ENCODE peak calls at places on chromosomes 2 and 18, in ten cellular contexts. One of them, this sample, is unnamed.

GRCh38 chr2:175432021-175432420 is 250.5 kb upstream of the ATP5MC3 start:
- DNase-seq in PC-3: no peak
- DNase-seq in Caco-2: no peak
- DNase-seq in lower leg skin: no peak
- DNase-seq in CD4-positive, alpha-beta T cell: no peak
- DNase-seq in GM12878: no peak
- DNase-seq in HFF-Myc: no peak
- DNase-seq in cardiac muscle cell: no peak
- DNase-seq in mammary epithelial cell: no peak
- DNase-seq in natural killer cell: no peak
- DNase-seq in this sample: no peak

GRCh38 chr2:39138837-39139211 is 18.0 kb upstream of the SOS1 start:
- DNase-seq in HFF-Myc: no peak
- DNase-seq in cardiac muscle cell: no peak
- DNase-seq in PC-3: no peak
- DNase-seq in lower leg skin: no peak
- DNase-seq in GM12878: no peak
- DNase-seq in Caco-2: no peak
- DNase-seq in CD4-positive, alpha-beta T cell: no peak
- DNase-seq in mammary epithelial cell: no peak
- DNase-seq in natural killer cell: no peak
- DNase-seq in this sample: no peak

GRCh38 chr2:121429119-121429903 is 101.4 kb upstream of the RNU4ATAC start:
- DNase-seq in Caco-2: peak
- DNase-seq in mammary epithelial cell: no peak
- DNase-seq in natural killer cell: no peak
- DNase-seq in lower leg skin: no peak
- DNase-seq in GM12878: no peak
- DNase-seq in PC-3: no peak
- DNase-seq in cardiac muscle cell: peak
- DNase-seq in HFF-Myc: peak
- DNase-seq in CD4-positive, alpha-beta T cell: no peak
- DNase-seq in this sample: no peak

GRCh38 chr18:36805105-36805504 is 23.7 kb downstream of the TPGS2 start:
- DNase-seq in mammary epithelial cell: no peak
- DNase-seq in GM12878: no peak
- DNase-seq in natural killer cell: no peak
- DNase-seq in cardiac muscle cell: no peak
- DNase-seq in Caco-2: no peak
- DNase-seq in CD4-positive, alpha-beta T cell: no peak
- DNase-seq in PC-3: no peak
- DNase-seq in lower leg skin: no peak
- DNase-seq in HFF-Myc: no peak
- DNase-seq in this sample: no peak

GRCh38 chr2:238083919-238084318 is 16.2 kb upstream of the ESPNL start:
- DNase-seq in cardiac muscle cell: no peak
- DNase-seq in GM12878: no peak
- DNase-seq in Caco-2: no peak
- DNase-seq in lower leg skin: no peak
- DNase-seq in natural killer cell: no peak
- DNase-seq in mammary epithelial cell: no peak
- DNase-seq in CD4-positive, alpha-beta T cell: no peak
- DNase-seq in HFF-Myc: no peak
- DNase-seq in PC-3: no peak
- DNase-seq in this sample: no peak

GRCh38 chr18:76722224-76723061 is 99.9 kb upstream of the ZNF236 start:
- DNase-seq in lower leg skin: no peak
- DNase-seq in PC-3: no peak
- DNase-seq in HFF-Myc: no peak
- DNase-seq in GM12878: no peak
- DNase-seq in CD4-positive, alpha-beta T cell: no peak
- DNase-seq in cardiac muscle cell: no peak
- DNase-seq in natural killer cell: no peak
- DNase-seq in Caco-2: no peak
- DNase-seq in mammary epithelial cell: no peak
- DNase-seq in this sample: no peak

GRCh38 chr2:226560325-226560724 is 239.3 kb downstream of the IRS1 start:
- DNase-seq in mammary epithelial cell: no peak
- DNase-seq in PC-3: no peak
- DNase-seq in HFF-Myc: no peak
- DNase-seq in Caco-2: no peak
- DNase-seq in cardiac muscle cell: no peak
- DNase-seq in CD4-positive, alpha-beta T cell: no peak
- DNase-seq in lower leg skin: no peak
- DNase-seq in GM12878: no peak
- DNase-seq in natural killer cell: no peak
- DNase-seq in this sample: no peak

GRCh38 chr2:24123212-24124002 is at the start of the genes FAM228B and PFN4:
- DNase-seq in Caco-2: peak
- DNase-seq in PC-3: peak
- DNase-seq in mammary epithelial cell: peak
- DNase-seq in natural killer cell: peak
- DNase-seq in HFF-Myc: no peak
- DNase-seq in CD4-positive, alpha-beta T cell: peak
- DNase-seq in GM12878: peak
- DNase-seq in cardiac muscle cell: peak
- DNase-seq in lower leg skin: peak
- DNase-seq in this sample: peak

GRCh38 chr2:54084600-54084999 is 30.8 kb upstream of the ACYP2 start:
- DNase-seq in CD4-positive, alpha-beta T cell: no peak
- DNase-seq in Caco-2: no peak
- DNase-seq in GM12878: no peak
- DNase-seq in lower leg skin: no peak
- DNase-seq in PC-3: peak
- DNase-seq in HFF-Myc: no peak
- DNase-seq in natural killer cell: no peak
- DNase-seq in mammary epithelial cell: peak
- DNase-seq in cardiac muscle cell: peak
- DNase-seq in this sample: no peak

GRCh38 chr2:127619191-127619590 is 26.8 kb upstream of the GPR17 start:
- DNase-seq in cardiac muscle cell: no peak
- DNase-seq in PC-3: no peak
- DNase-seq in mammary epithelial cell: no peak
- DNase-seq in Caco-2: peak
- DNase-seq in natural killer cell: no peak
- DNase-seq in HFF-Myc: no peak
- DNase-seq in CD4-positive, alpha-beta T cell: no peak
- DNase-seq in lower leg skin: no peak
- DNase-seq in GM12878: no peak
- DNase-seq in this sample: no peak

GRCh38 chr2:116696903-116697302 is 1117.6 kb upstream of the DDX18 start:
- DNase-seq in Caco-2: no peak
- DNase-seq in PC-3: no peak
- DNase-seq in lower leg skin: no peak
- DNase-seq in GM12878: no peak
- DNase-seq in CD4-positive, alpha-beta T cell: no peak
- DNase-seq in HFF-Myc: no peak
- DNase-seq in natural killer cell: no peak
- DNase-seq in mammary epithelial cell: no peak
- DNase-seq in cardiac muscle cell: no peak
- DNase-seq in this sample: no peak

GRCh38 chr2:116692988-116693387 is 1121.5 kb upstream of the DDX18 start:
- DNase-seq in cardiac muscle cell: no peak
- DNase-seq in CD4-positive, alpha-beta T cell: no peak
- DNase-seq in GM12878: no peak
- DNase-seq in Caco-2: no peak
- DNase-seq in mammary epithelial cell: no peak
- DNase-seq in lower leg skin: no peak
- DNase-seq in natural killer cell: no peak
- DNase-seq in PC-3: peak
- DNase-seq in HFF-Myc: no peak
- DNase-seq in this sample: no peak

GRCh38 chr2:116696223-116696622 is 1118.3 kb upstream of the DDX18 start:
- DNase-seq in PC-3: peak
- DNase-seq in mammary epithelial cell: no peak
- DNase-seq in lower leg skin: no peak
- DNase-seq in natural killer cell: no peak
- DNase-seq in Caco-2: no peak
- DNase-seq in HFF-Myc: no peak
- DNase-seq in cardiac muscle cell: no peak
- DNase-seq in CD4-positive, alpha-beta T cell: no peak
- DNase-seq in GM12878: no peak
- DNase-seq in this sample: no peak
- TF ChIP-seq CTCF in PC-3: peak
- TF ChIP-seq CTCF in mammary epithelial cell: no peak
- TF ChIP-seq CTCF in lower leg skin: no peak
- TF ChIP-seq CTCF in natural killer cell: no peak
- TF ChIP-seq CTCF in Caco-2: no peak
- TF ChIP-seq CTCF in HFF-Myc: no peak
- TF ChIP-seq CTCF in cardiac muscle cell: no peak
- TF ChIP-seq CTCF in CD4-positive, alpha-beta T cell: no peak
- TF ChIP-seq CTCF in GM12878: no peak
- TF ChIP-seq CTCF in this sample: no peak

GRCh38 chr2:10985260-10985659 is 73.5 kb downstream of the KCNF1 start:
- DNase-seq in CD4-positive, alpha-beta T cell: no peak
- DNase-seq in Caco-2: no peak
- DNase-seq in PC-3: no peak
- DNase-seq in GM12878: no peak
- DNase-seq in natural killer cell: no peak
- DNase-seq in HFF-Myc: no peak
- DNase-seq in mammary epithelial cell: peak
- DNase-seq in lower leg skin: no peak
- DNase-seq in cardiac muscle cell: no peak
- DNase-seq in this sample: no peak
- TF ChIP-seq CTCF in CD4-positive, alpha-beta T cell: no peak
- TF ChIP-seq CTCF in Caco-2: no peak
- TF ChIP-seq CTCF in PC-3: no peak
- TF ChIP-seq CTCF in GM12878: no peak
- TF ChIP-seq CTCF in natural killer cell: no peak
- TF ChIP-seq CTCF in HFF-Myc: no peak
- TF ChIP-seq CTCF in mammary epithelial cell: no peak
- TF ChIP-seq CTCF in lower leg skin: no peak
- TF ChIP-seq CTCF in cardiac muscle cell: no peak
- TF ChIP-seq CTCF in this sample: no peak

GRCh38 chr2:30969006-30969405 is 161.8 kb upstream of the CAPN13 start:
- DNase-seq in cardiac muscle cell: no peak
- DNase-seq in mammary epithelial cell: no peak
- DNase-seq in lower leg skin: no peak
- DNase-seq in GM12878: no peak
- DNase-seq in natural killer cell: no peak
- DNase-seq in Caco-2: no peak
- DNase-seq in CD4-positive, alpha-beta T cell: no peak
- DNase-seq in HFF-Myc: no peak
- DNase-seq in PC-3: peak
- DNase-seq in this sample: no peak
- TF ChIP-seq CTCF in cardiac muscle cell: no peak
- TF ChIP-seq CTCF in mammary epithelial cell: no peak
- TF ChIP-seq CTCF in lower leg skin: no peak
- TF ChIP-seq CTCF in GM12878: no peak
- TF ChIP-seq CTCF in natural killer cell: no peak
- TF ChIP-seq CTCF in Caco-2: no peak
- TF ChIP-seq CTCF in CD4-positive, alpha-beta T cell: no peak
- TF ChIP-seq CTCF in HFF-Myc: no peak
- TF ChIP-seq CTCF in PC-3: no peak
- TF ChIP-seq CTCF in this sample: no peak

GRCh38 chr2:208254871-208255556 is at the start of gene IDH1:
- DNase-seq in cardiac muscle cell: peak
- DNase-seq in CD4-positive, alpha-beta T cell: peak
- DNase-seq in natural killer cell: peak
- DNase-seq in PC-3: peak
- DNase-seq in mammary epithelial cell: peak
- DNase-seq in lower leg skin: peak
- DNase-seq in HFF-Myc: peak
- DNase-seq in GM12878: peak
- DNase-seq in Caco-2: peak
- DNase-seq in this sample: peak

GRCh38 chr2:208253518-208254117 is 1.3 kb downstream of the IDH1 start:
- DNase-seq in lower leg skin: no peak
- DNase-seq in GM12878: no peak
- DNase-seq in CD4-positive, alpha-beta T cell: no peak
- DNase-seq in mammary epithelial cell: no peak
- DNase-seq in natural killer cell: no peak
- DNase-seq in PC-3: peak
- DNase-seq in cardiac muscle cell: peak
- DNase-seq in HFF-Myc: no peak
- DNase-seq in Caco-2: no peak
- DNase-seq in this sample: no peak

GRCh38 chr2:208255557-208256106 is 761 bp upstream of the IDH1 start:
- DNase-seq in lower leg skin: no peak
- DNase-seq in GM12878: no peak
- DNase-seq in Caco-2: no peak
- DNase-seq in PC-3: no peak
- DNase-seq in HFF-Myc: no peak
- DNase-seq in cardiac muscle cell: no peak
- DNase-seq in natural killer cell: no peak
- DNase-seq in mammary epithelial cell: no peak
- DNase-seq in CD4-positive, alpha-beta T cell: no peak
- DNase-seq in this sample: no peak

GRCh38 chr2:208254118-208254870 is 577 bp downstream of the IDH1 start:
- DNase-seq in CD4-positive, alpha-beta T cell: peak
- DNase-seq in lower leg skin: peak
- DNase-seq in mammary epithelial cell: peak
- DNase-seq in HFF-Myc: peak
- DNase-seq in natural killer cell: peak
- DNase-seq in PC-3: peak
- DNase-seq in cardiac muscle cell: peak
- DNase-seq in Caco-2: peak
- DNase-seq in GM12878: peak
- DNase-seq in this sample: peak

GRCh38 chr2:208256192-208256782 is 1.4 kb upstream of the IDH1 start:
- DNase-seq in HFF-Myc: no peak
- DNase-seq in natural killer cell: no peak
- DNase-seq in mammary epithelial cell: no peak
- DNase-seq in cardiac muscle cell: no peak
- DNase-seq in Caco-2: no peak
- DNase-seq in lower leg skin: no peak
- DNase-seq in GM12878: no peak
- DNase-seq in CD4-positive, alpha-beta T cell: no peak
- DNase-seq in PC-3: peak
- DNase-seq in this sample: no peak
- TF ChIP-seq CTCF in HFF-Myc: no peak
- TF ChIP-seq CTCF in natural killer cell: no peak
- TF ChIP-seq CTCF in mammary epithelial cell: peak
- TF ChIP-seq CTCF in cardiac muscle cell: peak
- TF ChIP-seq CTCF in Caco-2: peak
- TF ChIP-seq CTCF in lower leg skin: no peak
- TF ChIP-seq CTCF in GM12878: peak
- TF ChIP-seq CTCF in CD4-positive, alpha-beta T cell: peak
- TF ChIP-seq CTCF in PC-3: peak
- TF ChIP-seq CTCF in this sample: no peak

DNA sequence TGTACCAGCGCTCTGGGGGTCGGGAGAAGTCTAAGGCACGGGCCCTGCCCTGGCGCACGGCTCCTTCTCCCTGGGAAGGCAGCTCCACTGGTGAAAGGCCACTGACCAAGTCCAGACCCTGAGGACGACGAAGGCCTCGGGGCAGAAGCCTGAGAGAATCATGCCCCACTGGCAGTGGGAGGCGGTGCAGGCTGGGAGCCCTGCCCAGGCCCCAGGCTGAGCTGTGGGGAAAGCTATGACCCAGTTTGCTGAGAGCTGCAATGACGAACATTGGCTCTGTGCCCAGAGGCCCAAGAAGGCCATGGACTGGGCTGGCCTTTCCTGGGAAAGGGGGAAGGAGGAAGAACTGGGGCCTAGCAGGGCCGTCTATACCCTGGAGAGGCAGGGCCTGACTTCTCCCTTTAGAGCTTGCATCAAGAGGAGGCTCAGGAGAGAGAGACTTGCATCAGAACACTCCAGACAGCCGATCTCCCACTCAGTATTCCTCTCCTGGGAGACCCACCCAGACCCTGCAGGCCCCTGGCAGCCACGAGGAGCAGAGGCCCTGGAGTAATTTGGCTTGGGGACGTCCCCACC is 32.9 kb downstream of the HS1BP3 start:
- DNase-seq in HFF-Myc: peak
- DNase-seq in mammary epithelial cell: peak
- DNase-seq in CD4-positive, alpha-beta T cell: no peak
- DNase-seq in lower leg skin: peak
- DNase-seq in cardiac muscle cell: peak
- DNase-seq in GM12878: no peak
- DNase-seq in PC-3: peak
- DNase-seq in Caco-2: peak
- DNase-seq in natural killer cell: no peak
- DNase-seq in this sample: no peak
- TF ChIP-seq CTCF in HFF-Myc: peak
- TF ChIP-seq CTCF in mammary epithelial cell: peak
- TF ChIP-seq CTCF in CD4-positive, alpha-beta T cell: no peak
- TF ChIP-seq CTCF in lower leg skin: no peak
- TF ChIP-seq CTCF in cardiac muscle cell: peak
- TF ChIP-seq CTCF in GM12878: no peak
- TF ChIP-seq CTCF in PC-3: peak
- TF ChIP-seq CTCF in Caco-2: peak
- TF ChIP-seq CTCF in natural killer cell: no peak
- TF ChIP-seq CTCF in this sample: no peak

This sample was measured in activated B cell treated with CpG ODN at 0.5 μM for 24 hours.